ENCODE peak calls at places on chromosomes 11 and 22, in four cellular contexts. W, A, C and F are unnamed samples.

GRCh38 chr11:73654482-73655021 is 8.2 kb downstream of the PLEKHB1 start:
- DNase-seq in W (no peak), A (no peak), C (no peak), F (no peak)

GRCh38 chr11:62565100-62565802 is 8.4 kb downstream of the EEF1G start:
- DNase-seq in W (no peak), A (no peak), C (no peak), F (no peak)

GRCh38 chr11:84250834-84251613 is 964.9 kb upstream of the CCDC90B start:
- DNase-seq in W (no peak), A (no peak), C (no peak), F (no peak)

GRCh38 chr11:71310184-71310583 is 57.8 kb upstream of the SHANK2 start:
- DNase-seq in W (no peak), A (no peak), C (no peak), F (no peak)

GRCh38 chr11:57480409-57481137 is 20.2 kb downstream of the RTN4RL2 start:
- DNase-seq in W (peak; percentile 25), A (no peak), C (peak; percentile 87), F (peak; percentile 92)

GRCh38 chr22:31122532-31123291 is at the start of gene INPP5J:
- DNase-seq in W (peak; percentile 50), A (no peak), C (peak; percentile 54), F (peak; percentile 66)

GRCh38 chr11:28924007-28924406 is 815.8 kb downstream of the METTL15 start:
- DNase-seq in W (no peak), A (no peak), C (no peak), F (no peak)

GRCh38 chr11:78344676-78345075 is 72.9 kb downstream of the GAB2 start:
- DNase-seq in W (no peak), A (no peak), C (no peak), F (no peak)

GRCh38 chr22:50599816-50600454 is 658 bp upstream of the MAPK8IP2 start:
- DNase-seq in W (no peak), A (no peak), C (peak; percentile 68), F (peak; percentile 49)

GRCh38 chr11:108558222-108558621 is 35.3 kb downstream of the EXPH5 start:
- DNase-seq in W (no peak), A (no peak), C (no peak), F (no peak)

GRCh38 chr11:12587333-12587997 is 86.8 kb upstream of the TEAD1 start:
- DNase-seq in W (peak; percentile 71), A (no peak), C (peak; percentile 52), F (peak; percentile 82)

GRCh38 chr11:27524155-27524554 is 17.6 kb upstream of the LIN7C start:
- DNase-seq in W (peak; percentile 66), A (no peak), C (peak; percentile 73), F (peak; percentile 83)

GRCh38 chr11:26043665-26044064 is 288.3 kb upstream of the ANO3 start:
- DNase-seq in W (no peak), A (no peak), C (no peak), F (no peak)

GRCh38 chr11:9462172-9462799 is 1.5 kb downstream of the ZNF143 start:
- DNase-seq in W (peak; percentile 25), A (no peak), C (no peak), F (peak; percentile 29)

GRCh38 chr11:13315517-13316432 is 38.2 kb downstream of the BMAL1 start:
- DNase-seq in W (no peak), A (no peak), C (no peak), F (no peak)

GRCh38 chr11:22491826-22492225 is 133.8 kb downstream of the FANCF start:
- DNase-seq in W (peak; percentile 4), A (no peak), C (peak; percentile 33), F (peak; percentile 48)

GRCh38 chr11:44851496-44851895 is 99.2 kb downstream of the TP53I11 start:
- DNase-seq in W (no peak), A (no peak), C (no peak), F (no peak)

GRCh38 chr11:44849922-44850321 is 100.8 kb downstream of the TP53I11 start:
- DNase-seq in W (no peak), A (no peak), C (no peak), F (no peak)

GRCh38 chr11:44848203-44848962 is 102.3 kb downstream of the TP53I11 start:
- DNase-seq in W (no peak), A (no peak), C (no peak), F (peak; percentile 66)

GRCh38 chr11:44848963-44849350 is 101.7 kb downstream of the TP53I11 start:
- DNase-seq in W (no peak), A (no peak), C (no peak), F (no peak)

DNA sequence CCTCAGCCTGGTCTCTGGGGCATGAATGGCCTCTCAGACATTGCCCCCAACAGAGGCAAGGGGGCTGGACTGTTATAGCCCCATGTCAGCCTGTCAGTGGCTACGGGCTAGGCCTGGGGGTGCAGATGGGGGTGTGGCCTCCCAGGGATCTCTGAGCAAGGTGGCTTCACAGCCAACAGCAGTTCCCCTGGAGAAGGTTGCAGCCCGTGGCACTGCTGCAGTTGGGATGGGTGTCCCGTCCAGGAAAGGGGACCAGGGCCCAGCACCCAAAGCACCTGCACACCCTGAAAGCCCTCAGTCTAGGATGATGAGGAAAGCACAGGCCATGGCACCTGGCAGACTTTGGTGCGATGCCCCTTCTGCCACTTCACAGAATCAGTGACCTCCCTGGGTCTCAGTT is 101.3 kb downstream of the TP53I11 start:
- DNase-seq in W (no peak), A (no peak), C (no peak), F (no peak)
- H4K5ac ChIP-seq in W (no peak overlapping the region), A (no peak overlapping the region), C (no peak overlapping the region), F (no peak overlapping the region)

GRCh38 chr11:114970908-114971645 is 292.8 kb downstream of the NXPE2 start:
- DNase-seq in W (no peak), A (no peak), C (no peak), F (no peak)
- H4K5ac ChIP-seq in W (no peak overlapping the region), A (no peak overlapping the region), C (no peak overlapping the region), F (no peak overlapping the region)

DNA sequence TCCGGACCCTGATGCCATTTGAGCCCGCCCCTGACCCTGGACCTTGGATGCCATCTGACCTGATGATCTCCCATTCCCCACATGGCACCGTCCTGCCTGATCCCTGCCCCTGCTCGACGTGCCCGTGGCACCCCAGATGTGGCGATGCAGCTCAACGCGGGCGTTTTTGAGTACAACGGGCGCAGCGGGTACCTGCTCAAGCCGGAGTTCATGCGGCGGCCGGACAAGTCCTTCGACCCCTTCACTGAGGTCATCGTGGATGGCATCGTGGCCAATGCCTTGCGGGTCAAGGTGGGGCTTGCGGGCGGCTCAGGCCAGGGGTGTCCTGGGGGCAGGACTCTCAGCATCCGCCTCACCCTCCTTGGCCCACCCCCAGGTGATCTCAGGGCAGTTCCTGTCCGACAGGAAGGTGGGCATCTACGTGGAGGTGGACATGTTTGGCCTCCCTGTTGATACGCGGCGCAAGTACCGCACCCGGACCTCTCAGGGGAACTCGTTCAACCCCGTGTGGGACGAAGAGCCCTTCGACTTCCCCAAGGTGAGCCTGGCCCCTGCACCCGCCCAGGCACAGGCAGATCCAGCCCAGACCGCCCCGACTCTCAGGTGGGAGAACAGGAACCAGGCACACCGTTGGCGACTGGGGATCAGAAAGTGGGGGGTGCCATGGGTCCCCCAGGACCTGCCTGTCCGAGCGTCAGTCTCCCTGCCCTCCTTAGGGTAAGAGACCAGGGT is 11.1 kb downstream of the PLCB3 start:
- DNase-seq in W (no peak), A (no peak), C (no peak), F (no peak)
- H4K5ac ChIP-seq in W (no peak overlapping the region), A (no peak overlapping the region), C (no peak overlapping the region), F (no peak overlapping the region)

GRCh38 chr11:21260101-21260500 is 590.7 kb downstream of the NELL1 start:
- DNase-seq in W (no peak), A (no peak), C (no peak), F (no peak)

GRCh38 chr11:21258414-21258813 is 589.0 kb downstream of the NELL1 start:
- DNase-seq in W (no peak), A (no peak), C (no peak), F (no peak)

GRCh38 chr11:21264125-21264524 is 594.7 kb downstream of the NELL1 start:
- DNase-seq in W (no peak), A (no peak), C (no peak), F (no peak)

GRCh38 chr11:21268036-21268435 is 598.6 kb downstream of the NELL1 start:
- DNase-seq in W (no peak), A (no peak), C (no peak), F (peak; percentile 31)

GRCh38 chr11:21263026-21263425 is 593.6 kb downstream of the NELL1 start:
- DNase-seq in W (no peak), A (no peak), C (no peak), F (no peak)
- H4K5ac ChIP-seq in W (no peak overlapping the region), A (no peak overlapping the region), C (no peak overlapping the region), F (no peak overlapping the region)